ENCODE peak calls at places on chromosomes 7 and 10, in four cellular contexts. M is HepG2, P is GM12878, H is K562. B is an unnamed sample.

GRCh38 chr10:103828107-103828506 is 27.3 kb downstream of the SH3PXD2A start:
- DNase-seq in M (no peak), P (no peak), H (no peak), B (no peak)

GRCh38 chr10:110219884-110220283 is 12.5 kb downstream of the MXI1 start:
- DNase-seq in M (no peak), P (no peak), H (no peak), B (no peak)

GRCh38 chr7:139870406-139870805 is 41.3 kb downstream of the TBXAS1 start:
- DNase-seq in M (no peak), P (no peak), H (no peak), B (no peak)

GRCh38 chr7:100247152-100247757 is 27.5 kb downstream of the PVRIG start:
- DNase-seq in M (peak; percentile 90), P (no peak), H (peak; percentile 63), B (peak; percentile 75)

GRCh38 chr10:118818621-118819221 is 64.0 kb upstream of the CACUL1 start:
- DNase-seq in M (no peak), P (no peak), H (no peak), B (no peak)

GRCh38 chr7:93117327-93117726 is 452 bp downstream of the SAMD9 start:
- DNase-seq in M (no peak), P (no peak), H (no peak), B (no peak)

GRCh38 chr7:86598721-86599120 is 45.0 kb upstream of the GRM3 start:
- DNase-seq in M (no peak), P (no peak), H (no peak), B (no peak)

GRCh38 chr7:30879139-30880089 is 32.2 kb upstream of the AQP1 start:
- DNase-seq in M (no peak), P (no peak), H (no peak), B (peak; percentile 53)

GRCh38 chr7:135166338-135166989 is 4.0 kb downstream of the CYREN start:
- DNase-seq in M (no peak), P (no peak), H (no peak), B (no peak)

GRCh38 chr10:23065549-23065948 is 29.8 kb upstream of the MSRB2 start:
- DNase-seq in M (peak; percentile 13), P (no peak), H (no peak), B (no peak)

GRCh38 chr10:71295641-71296040 is 23.4 kb upstream of the SLC29A3 start:
- DNase-seq in M (no peak), P (no peak), H (no peak), B (no peak)

GRCh38 chr7:47326808-47327207 is 255.1 kb downstream of the TNS3 start:
- DNase-seq in M (no peak), P (no peak), H (no peak), B (no peak)

GRCh38 chr7:101988513-101988912 is 171.1 kb downstream of the CUX1 start:
- DNase-seq in M (no peak), P (no peak), H (no peak), B (no peak)

GRCh38 chr10:104246981-104247380 is 7.7 kb upstream of the GSTO1 start:
- DNase-seq in M (no peak), P (no peak), H (no peak), B (no peak)

GRCh38 chr7:145050415-145050814 is 214.6 kb upstream of the TPK1 start:
- DNase-seq in M (no peak), P (no peak), H (no peak), B (no peak)

GRCh38 chr10:103759100-103759781 is 96.1 kb downstream of the SH3PXD2A start:
- DNase-seq in M (peak; percentile 80), P (no peak), H (no peak), B (no peak)

GRCh38 chr7:155806096-155806871 is 6.0 kb downstream of the SHH start:
- DNase-seq in M (no peak), P (no peak), H (no peak), B (no peak)

GRCh38 chr7:44240983-44241510 is 40.3 kb downstream of the YKT6 start:
- DNase-seq in M (peak; percentile 77), P (peak; percentile 27), H (peak; percentile 84), B (peak; percentile 77)

GRCh38 chr7:107661081-107661864 is 645 bp downstream of the SLC26A4 start:
- DNase-seq in M (peak; percentile 37), P (no peak), H (no peak), B (peak; percentile 72)

GRCh38 chr7:51613911-51614344 is 297.3 kb upstream of the COBL start:
- DNase-seq in M (no peak), P (no peak), H (no peak), B (no peak)

GRCh38 chr7:91692800-91693199 is 187.7 kb downstream of the MTERF1 start:
- DNase-seq in M (no peak), P (no peak), H (no peak), B (no peak)

GRCh38 chr7:47253650-47254080 is 328.2 kb downstream of the TNS3 start:
- DNase-seq in M (no peak), P (no peak), H (peak; percentile 38), B (no peak)

GRCh38 chr7:131105294-131105802 is 222.3 kb upstream of the MKLN1 start:
- DNase-seq in M (no peak), P (no peak), H (no peak), B (peak; percentile 37)

GRCh38 chr10:53977262-53977661 is 823.8 kb downstream of the PCDH15 start:
- DNase-seq in M (no peak), P (no peak), H (no peak), B (no peak)

GRCh38 chr7:106071356-106071998 is 40.6 kb downstream of the SYPL1 start:
- DNase-seq in M (no peak), P (peak; percentile 98), H (no peak), B (no peak)

GRCh38 chr7:110587294-110587693 is 503.6 kb upstream of the LRRN3 start:
- DNase-seq in M (no peak), P (no peak), H (no peak), B (no peak)

GRCh38 chr7:44676776-44677175 is 70.3 kb downstream of the OGDH start:
- DNase-seq in M (no peak), P (no peak), H (no peak), B (no peak)

GRCh38 chr10:75910032-75910431 is 478.6 kb downstream of the LRMDA start:
- DNase-seq in M (peak; percentile 26), P (no peak), H (no peak), B (no peak)

GRCh38 chr10:116974442-116975005 is 30.5 kb downstream of the SHTN1 start:
- DNase-seq in M (no peak), P (no peak), H (no peak), B (no peak)

GRCh38 chr10:59434463-59435326 is 72.3 kb upstream of the FAM13C start:
- DNase-seq in M (no peak), P (no peak), H (no peak), B (no peak)

GRCh38 chr7:28984631-28985030 is 26.5 kb upstream of the TRIL start:
- DNase-seq in M (no peak), P (no peak), H (no peak), B (no peak)

GRCh38 chr7:144827581-144828139 is 8.2 kb downstream of the TPK1 start:
- DNase-seq in M (no peak), P (no peak), H (no peak), B (no peak)

GRCh38 chr7:90474284-90475210 is 5.1 kb downstream of the PTTG1IP2 start:
- DNase-seq in M (no peak), P (no peak), H (no peak), B (no peak)

GRCh38 chr10:22491931-22492615 is 146.8 kb downstream of the SPAG6 start:
- DNase-seq in M (no peak), P (no peak), H (no peak), B (no peak)

GRCh38 chr7:18003286-18003685 is 24.4 kb downstream of the PRPS1L1 start:
- DNase-seq in M (no peak), P (no peak), H (no peak), B (no peak)

GRCh38 chr7:111910656-111911055 is 295.5 kb downstream of the DOCK4 start:
- DNase-seq in M (no peak), P (no peak), H (no peak), B (no peak)

GRCh38 chr10:3249292-3249889 is 76.8 kb upstream of the PITRM1 start:
- DNase-seq in M (no peak), P (no peak), H (no peak), B (no peak)
- TF ChIP-seq NR2C2 in M (no peak), P (no peak), H (no peak), B (no peak)

GRCh38 chr7:26438078-26438477 is 146.4 kb downstream of the SNX10 start:
- DNase-seq in M (no peak), P (no peak), H (no peak), B (no peak)
- TF ChIP-seq ATF3 in M (no peak), P (no peak), H (no peak), B (no peak)

GRCh38 chr7:3265388-3265787 is 35.7 kb upstream of the SDK1 start:
- DNase-seq in M (no peak), P (no peak), H (no peak), B (no peak)
- TF ChIP-seq NR2C2 in M (no peak), P (no peak), H (no peak), B (no peak)

GRCh38 chr7:128022631-128023532 is 8.4 kb downstream of the LRRC4 start:
- DNase-seq in M (no peak), P (no peak), H (no peak), B (no peak)
- TF ChIP-seq ATF3 in M (no peak), P (no peak), H (no peak), B (no peak)

DNA sequence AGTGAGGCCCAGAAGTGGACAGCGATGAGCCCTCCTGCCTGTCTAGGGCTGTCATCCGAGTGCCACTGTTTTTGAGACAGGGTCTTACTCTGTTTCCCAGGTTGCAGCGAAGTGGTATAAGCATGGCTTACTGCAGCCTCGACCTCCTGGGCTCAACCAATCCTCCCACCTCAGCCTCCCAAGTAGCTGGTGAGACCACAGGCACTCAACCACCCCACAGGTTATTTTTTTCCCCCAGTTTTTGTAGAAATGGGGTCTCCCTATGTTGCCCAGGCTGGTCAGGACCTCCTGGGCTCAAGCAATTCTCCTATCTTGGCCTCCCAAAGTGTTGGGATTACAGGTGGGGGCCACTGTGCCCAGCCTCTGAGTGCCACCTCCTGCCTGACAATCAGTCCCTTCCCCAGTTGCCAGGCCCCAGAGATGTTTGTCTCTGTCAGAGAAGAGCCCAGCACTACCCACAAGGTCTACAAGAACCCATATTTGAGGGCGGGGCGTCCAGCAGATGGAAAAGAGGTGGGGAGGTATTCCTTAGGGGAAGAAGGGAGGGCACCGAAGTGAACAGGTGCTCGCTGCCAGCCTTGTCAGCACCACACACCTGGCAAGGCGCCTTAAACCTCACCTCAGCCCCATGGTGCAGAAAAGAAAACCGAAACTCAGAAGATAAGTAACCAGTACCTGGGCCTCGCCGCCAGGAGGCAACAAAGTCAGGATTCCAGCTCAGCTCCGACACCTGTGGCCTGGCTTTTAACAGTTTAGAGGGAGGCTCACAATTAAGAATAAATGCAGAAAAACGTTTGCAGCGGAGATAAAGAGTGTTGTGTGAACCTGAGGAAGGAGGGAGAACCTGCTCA is 77.4 kb upstream of the ANLN start:
- DNase-seq in M (peak; percentile 53), P (no peak), H (peak; percentile 71), B (peak; percentile 68)
- TF ChIP-seq NR2C2 in M (no peak), P (no peak), H (no peak), B (no peak)

GRCh38 chr10:49431426-49431825 is 35.5 kb upstream of the DRGX start:
- DNase-seq in M (no peak), P (no peak), H (no peak), B (no peak)

GRCh38 chr10:49433069-49433468 is 37.2 kb upstream of the DRGX start:
- DNase-seq in M (no peak), P (no peak), H (no peak), B (no peak)

GRCh38 chr10:49429458-49429857 is 33.6 kb upstream of the DRGX start:
- DNase-seq in M (no peak), P (no peak), H (no peak), B (no peak)

GRCh38 chr10:49435225-49435624 is 39.3 kb upstream of the DRGX start:
- DNase-seq in M (no peak), P (no peak), H (no peak), B (no peak)
- TF ChIP-seq ATF3 in M (no peak), P (no peak), H (no peak), B (no peak)

B was measured in WTC11.